ENCODE peak calls at places on chromosomes 5 and 9, in seven cellular contexts. U, K, J, V, I, O and G are unnamed samples.
A peak's percentile ranks its signal among the peaks of the same experiment; 100 is the strongest.

GRCh38 chr9:21056931-21057330 is 20.8 kb downstream of the IFNB1 start:
- DNase-seq in U (no peak), K (no peak), J (peak; percentile 34), V (peak; percentile 33), I (no peak), O (no peak), G (no peak)

GRCh38 chr9:78026947-78027346 is 4.7 kb downstream of the GNAQ start:
- DNase-seq in U (no peak), K (peak; percentile 19), J (peak; percentile 64), V (no peak), I (no peak), O (no peak), G (no peak)

GRCh38 chr5:154097031-154097430 is 58.3 kb downstream of the MFAP3 start:
- DNase-seq in U (no peak), K (no peak), J (no peak), V (no peak), I (peak; percentile 72), O (no peak), G (no peak)

GRCh38 chr5:33850100-33850594 is 41.6 kb downstream of the ADAMTS12 start:
- DNase-seq in U (no peak), K (no peak), J (peak; percentile 64), V (no peak), I (no peak), O (no peak), G (no peak)

GRCh38 chr5:140141241-140141640 is 15.5 kb downstream of the IGIP start:
- DNase-seq in U (no peak), K (no peak), J (peak; percentile 72), V (no peak), I (no peak), O (no peak), G (no peak)

GRCh38 chr5:82169892-82170291 is 108.3 kb downstream of the RPS23 start:
- DNase-seq in U (no peak), K (no peak), J (no peak), V (no peak), I (no peak), O (no peak), G (no peak)

GRCh38 chr9:136995772-136996308 is 528 bp downstream of the CLIC3 start:
- DNase-seq in U (peak; percentile 79), K (no peak), J (peak; percentile 69), V (no peak), I (no peak), O (no peak), G (no peak)

GRCh38 chr5:151598984-151599383 is 7.9 kb upstream of the FAT2 start:
- DNase-seq in U (no peak), K (peak; percentile 96), J (no peak), V (peak; percentile 74), I (no peak), O (no peak), G (no peak)

GRCh38 chr9:21993893-21994525 is at the start of gene CDKN2A:
- DNase-seq in U (peak; percentile 55), K (no peak), J (peak; percentile 64), V (no peak), I (peak; percentile 52), O (no peak), G (no peak)

GRCh38 chr5:119785057-119785456 is 155.7 kb downstream of the FAM170A start:
- DNase-seq in U (no peak), K (no peak), J (no peak), V (no peak), I (no peak), O (no peak), G (no peak)

GRCh38 chr5:102554728-102555127 is 55.9 kb upstream of the SLCO6A1 start:
- DNase-seq in U (no peak), K (peak; percentile 9), J (no peak), V (no peak), I (peak; percentile 13), O (no peak), G (no peak)

GRCh38 chr5:15031180-15031579 is 159.6 kb upstream of the ANKH start:
- DNase-seq in U (no peak), K (no peak), J (no peak), V (no peak), I (no peak), O (no peak), G (no peak)

GRCh38 chr5:112146323-112146848 is 272.7 kb downstream of the EPB41L4A start:
- DNase-seq in U (peak; percentile 52), K (peak; percentile 63), J (peak; percentile 95), V (peak; percentile 56), I (no peak), O (no peak), G (no peak)

GRCh38 chr9:27005491-27005890 is at the start of gene LRRC19:
- DNase-seq in U (no peak), K (no peak), J (no peak), V (no peak), I (no peak), O (no peak), G (no peak)

GRCh38 chr5:173197375-173197891 is 37.6 kb downstream of the NKX2-5 start:
- DNase-seq in U (no peak), K (no peak), J (peak; percentile 61), V (no peak), I (no peak), O (no peak), G (no peak)

GRCh38 chr9:134215709-134216448 is 51.5 kb upstream of the RNU6ATAC start:
- DNase-seq in U (peak; percentile 44), K (no peak), J (no peak), V (no peak), I (no peak), O (no peak), G (peak; percentile 33)

GRCh38 chr9:36056896-36057295 is 20.2 kb downstream of the RECK start:
- DNase-seq in U (no peak), K (no peak), J (no peak), V (no peak), I (no peak), O (no peak), G (no peak)

GRCh38 chr9:33297455-33297854 is 7.1 kb downstream of the NFX1 start:
- DNase-seq in U (peak; percentile 74), K (no peak), J (no peak), V (no peak), I (no peak), O (no peak), G (no peak)

GRCh38 chr5:10639846-10640368 is 76.0 kb downstream of the ANKRD33B start:
- DNase-seq in U (no peak), K (no peak), J (no peak), V (no peak), I (no peak), O (no peak), G (no peak)
- H3K27ac ChIP-seq in U (no peak overlapping the region), K (no peak overlapping the region), J (no peak overlapping the region), V (no peak overlapping the region), I (no peak overlapping the region), O (no peak overlapping the region), G (no peak overlapping the region)

GRCh38 chr5:150499437-150499956 is 8.4 kb upstream of the NDST1 start:
- DNase-seq in U (no peak), K (no peak), J (no peak), V (no peak), I (no peak), O (no peak), G (no peak)
- H3K27ac ChIP-seq in U (no peak overlapping the region), K (peak overlapping the region; percentile 97), J (peak overlapping the region; percentile 90), V (peak overlapping the region; percentile 88), I (peak overlapping the region; percentile 83), O (peak overlapping the region; percentile 90), G (peak overlapping the region; percentile 95)

GRCh38 chr5:40551706-40552557 is 127.8 kb upstream of the PTGER4 start:
- DNase-seq in U (no peak), K (peak; percentile 92), J (peak; percentile 95), V (peak; percentile 82), I (no peak), O (peak; percentile 59), G (no peak)
- H3K27ac ChIP-seq in U (no peak overlapping the region), K (peak overlapping the region; percentile 89), J (peak overlapping the region; percentile 65), V (peak overlapping the region; percentile 94), I (no peak overlapping the region), O (peak overlapping the region; percentile 89), G (no peak overlapping the region)

GRCh38 chr9:85602742-85603141 is 139.0 kb downstream of the AGTPBP1 start:
- DNase-seq in U (no peak), K (no peak), J (no peak), V (no peak), I (no peak), O (no peak), G (no peak)

GRCh38 chr9:85605905-85606304 is 135.8 kb downstream of the AGTPBP1 start:
- DNase-seq in U (no peak), K (no peak), J (no peak), V (no peak), I (no peak), O (no peak), G (no peak)

GRCh38 chr9:85599540-85600140 is 142.1 kb downstream of the AGTPBP1 start:
- DNase-seq in U (no peak), K (no peak), J (peak; percentile 26), V (no peak), I (no peak), O (no peak), G (no peak)

GRCh38 chr9:85603920-85604319 is 137.8 kb downstream of the AGTPBP1 start:
- DNase-seq in U (no peak), K (no peak), J (no peak), V (no peak), I (no peak), O (no peak), G (no peak)

DNA sequence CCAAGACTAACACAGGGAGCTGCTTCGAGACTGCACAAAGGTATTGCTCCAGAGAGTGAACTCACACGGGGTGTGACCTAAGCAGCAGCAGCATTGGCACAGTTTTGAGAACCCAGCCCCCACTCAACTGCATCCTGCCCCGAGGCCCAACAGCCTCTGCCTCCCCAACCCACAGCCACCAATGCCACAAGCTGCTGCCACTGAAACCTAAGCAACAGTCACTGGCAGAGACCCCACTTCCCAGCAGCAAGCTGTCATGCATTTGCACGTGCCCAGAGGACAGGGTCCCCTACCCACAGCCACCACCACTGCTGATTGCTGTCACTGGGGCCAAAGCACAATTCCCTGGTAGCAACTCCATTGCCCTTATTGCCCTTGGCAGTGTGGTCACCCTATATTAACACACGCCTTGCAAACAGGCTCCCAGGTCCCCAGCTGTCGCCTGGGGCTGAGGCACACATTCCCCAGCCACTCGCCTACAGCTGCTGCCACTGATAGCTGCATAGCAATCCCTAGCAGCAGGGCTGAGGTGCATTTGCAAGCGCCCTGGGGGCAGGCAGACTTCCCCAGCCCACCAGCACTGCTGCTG is 141.0 kb downstream of the AGTPBP1 start:
- DNase-seq in U (no peak), K (no peak), J (no peak), V (no peak), I (no peak), O (no peak), G (no peak)
- H3K27ac ChIP-seq in U (no peak overlapping the region), K (no peak overlapping the region), J (no peak overlapping the region), V (no peak overlapping the region), I (no peak overlapping the region), O (no peak overlapping the region), G (no peak overlapping the region)

GRCh38 chr9:121748080-121748479 is 96.6 kb downstream of the DAB2IP start:
- DNase-seq in U (no peak), K (no peak), J (peak; percentile 70), V (no peak), I (no peak), O (no peak), G (no peak)

GRCh38 chr9:121750715-121751623 is 99.5 kb downstream of the DAB2IP start:
- DNase-seq in U (no peak), K (no peak), J (no peak), V (no peak), I (no peak), O (no peak), G (peak; percentile 80)

GRCh38 chr9:121749614-121750013 is 98.2 kb downstream of the DAB2IP start:
- DNase-seq in U (no peak), K (no peak), J (no peak), V (no peak), I (no peak), O (no peak), G (no peak)

GRCh38 chr9:121750259-121750714 is 98.9 kb downstream of the DAB2IP start:
- DNase-seq in U (no peak), K (no peak), J (no peak), V (no peak), I (no peak), O (no peak), G (no peak)

GRCh38 chr9:121748727-121749546 is 97.5 kb downstream of the DAB2IP start:
- DNase-seq in U (peak; percentile 85), K (no peak), J (peak; percentile 69), V (no peak), I (no peak), O (no peak), G (no peak)
- H3K27ac ChIP-seq in U (peak overlapping the region; percentile 39), K (peak overlapping the region; percentile 84), J (peak overlapping the region; percentile 61), V (peak overlapping the region; percentile 13), I (peak overlapping the region; percentile 46), O (no peak overlapping the region), G (peak overlapping the region; percentile 93)